ENCODE peak calls at places on chromosomes 12 and 14, in six cellular contexts. V, P, A, T, K and O are unnamed samples.

GRCh38 chr14:36091096-36091495 is 85.4 kb downstream of the PTCSC3 start:
- DNase-seq in V (peak; percentile 75), P (no peak), A (no peak), T (peak; percentile 12), K (peak; percentile 99), O (peak; percentile 98)

GRCh38 chr12:53044052-53044581 is 5.7 kb upstream of the TNS2 start:
- DNase-seq in V (no peak), P (no peak), A (no peak), T (no peak), K (no peak), O (no peak)

GRCh38 chr12:19451196-19451595 is 11.9 kb downstream of the AEBP2 start:
- DNase-seq in V (no peak), P (no peak), A (no peak), T (no peak), K (no peak), O (no peak)

GRCh38 chr14:71005076-71005475 is 97.8 kb downstream of the PCNX1 start:
- DNase-seq in V (no peak), P (no peak), A (no peak), T (no peak), K (no peak), O (no peak)

GRCh38 chr12:110079477-110080400 is 31.4 kb upstream of the C12orf76 start:
- DNase-seq in V (no peak), P (peak; percentile 23), A (no peak), T (no peak), K (no peak), O (no peak)

GRCh38 chr14:51540364-51540763 is 111.3 kb upstream of the FRMD6 start:
- DNase-seq in V (peak; percentile 32), P (no peak), A (no peak), T (no peak), K (peak; percentile 65), O (peak; percentile 60)

GRCh38 chr14:65850429-65851145 is 438.1 kb downstream of the FUT8 start:
- DNase-seq in V (no peak), P (no peak), A (no peak), T (no peak), K (no peak), O (peak; percentile 4)

GRCh38 chr12:122874081-122874480 is 21.8 kb downstream of the VPS37B start:
- DNase-seq in V (no peak), P (no peak), A (no peak), T (no peak), K (no peak), O (no peak)

GRCh38 chr14:77044776-77045569 is 16.5 kb upstream of the IRF2BPL start:
- DNase-seq in V (peak; percentile 85), P (no peak), A (no peak), T (no peak), K (no peak), O (peak; percentile 48)

GRCh38 chr12:99253068-99253467 is 394.5 kb upstream of the GARIN6 start:
- DNase-seq in V (no peak), P (no peak), A (no peak), T (no peak), K (peak; percentile 42), O (no peak)